ENCODE peak calls at places on chromosome 11, in ten cellular contexts. One of them, this sample, is unnamed.

GRCh38 chr11:19790831-19791552 is 78.4 kb downstream of the NAV2 start:
- DNase-seq in gastrocnemius medialis: no peak
- DNase-seq in body of pancreas: peak
- DNase-seq in psoas muscle: no peak
- DNase-seq in SK-N-SH: no peak
- DNase-seq in lung: no peak
- DNase-seq in heart right ventricle: no peak
- DNase-seq in tibial artery: no peak
- DNase-seq in lower lobe of right lung: no peak
- DNase-seq in right atrium auricular region: no peak
- DNase-seq in this sample: no peak

GRCh38 chr11:84390441-84391078 is 1104.4 kb upstream of the CCDC90B start:
- DNase-seq in gastrocnemius medialis: no peak
- DNase-seq in body of pancreas: no peak
- DNase-seq in psoas muscle: no peak
- DNase-seq in SK-N-SH: no peak
- DNase-seq in lung: no peak
- DNase-seq in heart right ventricle: no peak
- DNase-seq in tibial artery: no peak
- DNase-seq in lower lobe of right lung: no peak
- DNase-seq in right atrium auricular region: no peak
- DNase-seq in this sample: no peak

GRCh38 chr11:102830328-102830727 is 13.1 kb downstream of the MMP3 start:
- DNase-seq in gastrocnemius medialis: no peak
- DNase-seq in body of pancreas: no peak
- DNase-seq in psoas muscle: no peak
- DNase-seq in SK-N-SH: no peak
- DNase-seq in lung: no peak
- DNase-seq in heart right ventricle: no peak
- DNase-seq in tibial artery: no peak
- DNase-seq in lower lobe of right lung: no peak
- DNase-seq in right atrium auricular region: no peak
- DNase-seq in this sample: no peak

GRCh38 chr11:1834132-1834610 is 619 bp upstream of the SYT8 start:
- DNase-seq in gastrocnemius medialis: peak
- DNase-seq in body of pancreas: peak
- DNase-seq in psoas muscle: no peak
- DNase-seq in SK-N-SH: no peak
- DNase-seq in lung: peak
- DNase-seq in heart right ventricle: peak
- DNase-seq in tibial artery: no peak
- DNase-seq in lower lobe of right lung: peak
- DNase-seq in right atrium auricular region: no peak
- DNase-seq in this sample: no peak

GRCh38 chr11:131658952-131659351 is 288.5 kb downstream of the NTM start:
- DNase-seq in gastrocnemius medialis: no peak
- DNase-seq in body of pancreas: no peak
- DNase-seq in psoas muscle: no peak
- DNase-seq in SK-N-SH: no peak
- DNase-seq in lung: no peak
- DNase-seq in heart right ventricle: no peak
- DNase-seq in tibial artery: no peak
- DNase-seq in lower lobe of right lung: no peak
- DNase-seq in right atrium auricular region: no peak
- DNase-seq in this sample: no peak

GRCh38 chr11:46903846-46904245 is 14.5 kb downstream of the LRP4 start:
- DNase-seq in gastrocnemius medialis: no peak
- DNase-seq in body of pancreas: no peak
- DNase-seq in psoas muscle: peak
- DNase-seq in SK-N-SH: no peak
- DNase-seq in lung: no peak
- DNase-seq in heart right ventricle: peak
- DNase-seq in tibial artery: no peak
- DNase-seq in lower lobe of right lung: no peak
- DNase-seq in right atrium auricular region: no peak
- DNase-seq in this sample: peak

GRCh38 chr11:134574425-134574824 is 162.4 kb upstream of the B3GAT1 start:
- DNase-seq in gastrocnemius medialis: no peak
- DNase-seq in body of pancreas: no peak
- DNase-seq in psoas muscle: no peak
- DNase-seq in SK-N-SH: no peak
- DNase-seq in lung: peak
- DNase-seq in heart right ventricle: no peak
- DNase-seq in tibial artery: no peak
- DNase-seq in lower lobe of right lung: no peak
- DNase-seq in right atrium auricular region: peak
- DNase-seq in this sample: no peak

GRCh38 chr11:30683176-30683575 is 97.0 kb upstream of the MPPED2 start:
- DNase-seq in gastrocnemius medialis: no peak
- DNase-seq in body of pancreas: no peak
- DNase-seq in psoas muscle: no peak
- DNase-seq in SK-N-SH: no peak
- DNase-seq in lung: no peak
- DNase-seq in heart right ventricle: no peak
- DNase-seq in tibial artery: no peak
- DNase-seq in lower lobe of right lung: no peak
- DNase-seq in right atrium auricular region: no peak
- DNase-seq in this sample: no peak

GRCh38 chr11:15313862-15314261 is 199.1 kb downstream of the INSC start:
- DNase-seq in gastrocnemius medialis: no peak
- DNase-seq in body of pancreas: no peak
- DNase-seq in psoas muscle: no peak
- DNase-seq in SK-N-SH: no peak
- DNase-seq in lung: no peak
- DNase-seq in heart right ventricle: no peak
- DNase-seq in tibial artery: no peak
- DNase-seq in lower lobe of right lung: no peak
- DNase-seq in right atrium auricular region: no peak
- DNase-seq in this sample: no peak

GRCh38 chr11:62708423-62709261 is 1.2 kb downstream of the GNG3 start:
- DNase-seq in gastrocnemius medialis: no peak
- DNase-seq in body of pancreas: peak
- DNase-seq in psoas muscle: no peak
- DNase-seq in SK-N-SH: no peak
- DNase-seq in lung: no peak
- DNase-seq in heart right ventricle: no peak
- DNase-seq in tibial artery: peak
- DNase-seq in lower lobe of right lung: no peak
- DNase-seq in right atrium auricular region: no peak
- DNase-seq in this sample: no peak

GRCh38 chr11:118618991-118619375 is 11.6 kb downstream of the PHLDB1 start:
- DNase-seq in gastrocnemius medialis: peak
- DNase-seq in body of pancreas: peak
- DNase-seq in psoas muscle: peak
- DNase-seq in SK-N-SH: no peak
- DNase-seq in lung: no peak
- DNase-seq in heart right ventricle: peak
- DNase-seq in tibial artery: peak
- DNase-seq in lower lobe of right lung: peak
- DNase-seq in right atrium auricular region: peak
- DNase-seq in this sample: no peak

GRCh38 chr11:69127091-69127850 is 28.5 kb upstream of the SMIM38 start:
- DNase-seq in gastrocnemius medialis: no peak
- DNase-seq in body of pancreas: peak
- DNase-seq in psoas muscle: no peak
- DNase-seq in SK-N-SH: no peak
- DNase-seq in lung: no peak
- DNase-seq in heart right ventricle: peak
- DNase-seq in tibial artery: peak
- DNase-seq in lower lobe of right lung: no peak
- DNase-seq in right atrium auricular region: no peak
- DNase-seq in this sample: peak

GRCh38 chr11:115437902-115438575 is 66.2 kb downstream of the CADM1 start:
- DNase-seq in gastrocnemius medialis: no peak
- DNase-seq in body of pancreas: no peak
- DNase-seq in psoas muscle: no peak
- DNase-seq in SK-N-SH: no peak
- DNase-seq in lung: no peak
- DNase-seq in heart right ventricle: no peak
- DNase-seq in tibial artery: no peak
- DNase-seq in lower lobe of right lung: no peak
- DNase-seq in right atrium auricular region: no peak
- DNase-seq in this sample: peak

DNA sequence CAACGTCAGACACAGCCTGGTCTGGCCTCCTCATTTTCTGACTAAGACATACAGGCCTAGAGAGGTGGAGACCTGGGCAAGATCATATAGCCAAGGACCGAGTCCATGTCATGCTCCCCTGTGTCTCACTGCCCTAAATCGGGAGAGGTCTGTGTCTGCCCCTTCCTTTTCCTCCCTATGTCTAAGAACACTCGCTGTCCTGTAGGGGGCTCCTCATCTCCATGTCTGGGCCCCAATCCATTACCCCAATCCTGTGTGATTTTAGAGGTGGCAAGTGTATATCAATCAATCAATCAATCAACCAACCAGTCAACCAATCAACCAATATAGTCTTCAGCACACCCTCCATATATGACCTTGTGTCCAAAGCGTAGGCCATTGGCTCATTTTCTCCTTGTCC is 125.7 kb downstream of the KIRREL3 start:
- DNase-seq in gastrocnemius medialis: no peak
- DNase-seq in body of pancreas: no peak
- DNase-seq in psoas muscle: no peak
- DNase-seq in SK-N-SH: no peak
- DNase-seq in lung: no peak
- DNase-seq in heart right ventricle: no peak
- DNase-seq in tibial artery: no peak
- DNase-seq in lower lobe of right lung: no peak
- DNase-seq in right atrium auricular region: no peak
- DNase-seq in this sample: no peak
- TF ChIP-seq CTCF in gastrocnemius medialis: no peak
- TF ChIP-seq CTCF in body of pancreas: no peak
- TF ChIP-seq CTCF in psoas muscle: no peak
- TF ChIP-seq CTCF in SK-N-SH: peak
- TF ChIP-seq CTCF in lung: no peak
- TF ChIP-seq CTCF in heart right ventricle: no peak
- TF ChIP-seq CTCF in tibial artery: no peak
- TF ChIP-seq CTCF in lower lobe of right lung: no peak
- TF ChIP-seq CTCF in right atrium auricular region: no peak
- TF ChIP-seq CTCF in this sample: no peak

DNA sequence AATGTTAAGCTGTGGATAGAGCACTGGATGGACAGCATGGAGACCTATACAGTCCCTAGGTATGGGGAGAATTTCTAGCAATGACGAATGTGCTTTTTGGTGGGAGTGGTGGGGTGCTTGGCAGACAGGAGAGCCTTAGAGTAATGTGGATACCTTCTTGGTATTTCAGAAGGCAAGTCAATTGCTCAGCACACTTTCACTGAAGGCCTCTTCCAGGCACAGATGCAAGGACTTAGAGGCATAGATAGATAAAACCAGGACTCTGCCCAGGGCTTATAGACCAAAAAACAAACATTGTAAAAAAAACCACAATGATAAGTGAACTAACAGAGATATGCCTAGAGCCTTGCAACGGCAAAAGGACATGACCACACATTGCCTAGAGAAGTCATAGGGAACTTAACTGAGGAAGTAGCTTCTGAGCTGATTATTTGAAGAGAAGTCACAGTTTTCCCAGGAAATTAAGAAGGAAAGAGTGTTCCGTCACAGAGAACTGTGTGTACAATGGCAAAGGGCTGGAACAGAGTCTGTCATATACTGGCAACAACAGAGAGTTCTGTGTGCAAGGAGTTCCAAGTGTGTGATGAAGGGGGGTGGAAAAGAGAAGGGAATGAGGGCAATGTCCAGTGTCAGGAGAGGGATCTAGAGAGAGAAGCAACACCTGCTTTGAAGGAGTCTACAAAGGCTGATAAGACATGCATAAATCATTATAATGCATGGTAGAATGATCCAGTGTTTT is 65.9 kb upstream of the PICALM start:
- DNase-seq in gastrocnemius medialis: no peak
- DNase-seq in body of pancreas: no peak
- DNase-seq in psoas muscle: no peak
- DNase-seq in SK-N-SH: no peak
- DNase-seq in lung: no peak
- DNase-seq in heart right ventricle: no peak
- DNase-seq in tibial artery: no peak
- DNase-seq in lower lobe of right lung: no peak
- DNase-seq in right atrium auricular region: no peak
- DNase-seq in this sample: no peak
- H3K4me3 ChIP-seq in gastrocnemius medialis: no peak
- H3K4me3 ChIP-seq in body of pancreas: no peak
- H3K4me3 ChIP-seq in psoas muscle: no peak
- H3K4me3 ChIP-seq in SK-N-SH: no peak
- H3K4me3 ChIP-seq in lung: no peak
- H3K4me3 ChIP-seq in heart right ventricle: no peak
- H3K4me3 ChIP-seq in tibial artery: no peak
- H3K4me3 ChIP-seq in lower lobe of right lung: no peak
- H3K4me3 ChIP-seq in right atrium auricular region: no peak
- H3K4me3 ChIP-seq in this sample: no peak

GRCh38 chr11:72829884-72830533 is 15.8 kb downstream of the ATG16L2 start:
- DNase-seq in gastrocnemius medialis: no peak
- DNase-seq in body of pancreas: no peak
- DNase-seq in psoas muscle: no peak
- DNase-seq in SK-N-SH: no peak
- DNase-seq in lung: no peak
- DNase-seq in heart right ventricle: no peak
- DNase-seq in tibial artery: no peak
- DNase-seq in lower lobe of right lung: peak
- DNase-seq in right atrium auricular region: no peak
- DNase-seq in this sample: no peak
- H3K27ac ChIP-seq in gastrocnemius medialis: no peak
- H3K27ac ChIP-seq in body of pancreas: no peak
- H3K27ac ChIP-seq in psoas muscle: no peak
- H3K27ac ChIP-seq in SK-N-SH: no peak
- H3K27ac ChIP-seq in lung: no peak
- H3K27ac ChIP-seq in heart right ventricle: no peak
- H3K27ac ChIP-seq in tibial artery: no peak
- H3K27ac ChIP-seq in lower lobe of right lung: no peak
- H3K27ac ChIP-seq in right atrium auricular region: no peak
- H3K27ac ChIP-seq in this sample: no peak

GRCh38 chr11:105577645-105578044 is 32.2 kb upstream of the GRIA4 start:
- DNase-seq in gastrocnemius medialis: no peak
- DNase-seq in body of pancreas: no peak
- DNase-seq in psoas muscle: no peak
- DNase-seq in SK-N-SH: peak
- DNase-seq in lung: no peak
- DNase-seq in heart right ventricle: no peak
- DNase-seq in tibial artery: no peak
- DNase-seq in lower lobe of right lung: no peak
- DNase-seq in right atrium auricular region: no peak
- DNase-seq in this sample: no peak

GRCh38 chr11:105582497-105582896 is 27.4 kb upstream of the GRIA4 start:
- DNase-seq in gastrocnemius medialis: no peak
- DNase-seq in body of pancreas: no peak
- DNase-seq in psoas muscle: no peak
- DNase-seq in SK-N-SH: no peak
- DNase-seq in lung: no peak
- DNase-seq in heart right ventricle: no peak
- DNase-seq in tibial artery: no peak
- DNase-seq in lower lobe of right lung: no peak
- DNase-seq in right atrium auricular region: no peak
- DNase-seq in this sample: no peak

DNA sequence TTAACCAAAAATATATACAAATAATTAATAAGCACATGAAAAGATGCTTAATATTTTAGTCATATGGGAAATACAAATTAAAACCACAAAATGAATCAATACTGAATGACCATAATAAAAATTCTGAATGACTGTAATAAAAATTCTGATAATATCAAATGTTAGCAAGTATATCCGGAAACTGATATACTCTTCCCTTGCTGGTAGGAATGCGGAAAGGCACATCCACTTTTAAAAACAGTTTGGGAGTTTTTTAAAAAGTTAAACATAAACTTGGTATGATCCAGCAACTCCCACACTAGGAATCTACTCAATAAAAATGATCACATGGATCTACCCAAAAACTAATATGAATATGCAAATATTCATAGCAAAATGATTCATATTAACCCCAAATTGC is 30.8 kb upstream of the GRIA4 start:
- DNase-seq in gastrocnemius medialis: no peak
- DNase-seq in body of pancreas: no peak
- DNase-seq in psoas muscle: no peak
- DNase-seq in SK-N-SH: no peak
- DNase-seq in lung: no peak
- DNase-seq in heart right ventricle: no peak
- DNase-seq in tibial artery: no peak
- DNase-seq in lower lobe of right lung: no peak
- DNase-seq in right atrium auricular region: no peak
- DNase-seq in this sample: no peak
- TF ChIP-seq CTCF in gastrocnemius medialis: no peak
- TF ChIP-seq CTCF in body of pancreas: no peak
- TF ChIP-seq CTCF in psoas muscle: no peak
- TF ChIP-seq CTCF in SK-N-SH: no peak
- TF ChIP-seq CTCF in lung: no peak
- TF ChIP-seq CTCF in heart right ventricle: no peak
- TF ChIP-seq CTCF in tibial artery: no peak
- TF ChIP-seq CTCF in lower lobe of right lung: no peak
- TF ChIP-seq CTCF in right atrium auricular region: no peak
- TF ChIP-seq CTCF in this sample: no peak

This sample was measured in dorsolateral prefrontal cortex.